ENCODE peak calls at places on chromosomes 3 and 15, in nine cellular contexts. J is right cardiac atrium, M is left ventricle myocardium inferior, T is stomach, Y is uterus, F is cardiac muscle cell, D is A549, G is astrocyte, B is left lung. N is an unnamed sample. For H3K9me3, the result is how much of the 10 kb centered on the place peaks cover.

GRCh38 chr3:122183893-122184590 is 574 bp downstream of the CASR start:
- DNase-seq in T (no peak), Y (no peak), D (no peak), J (peak), G (no peak), F (peak), B (no peak), M (no peak), N (no peak)

GRCh38 chr15:101126618-101127502 is 125.0 kb downstream of the CHSY1 start:
- DNase-seq in F (no peak), T (no peak), J (peak), Y (no peak), G (peak), D (no peak), M (no peak), B (peak), N (no peak)

GRCh38 chr3:130386604-130387263 is 41.3 kb downstream of the COL6A5 start:
- DNase-seq in F (no peak), G (peak), T (no peak), B (no peak), Y (no peak), J (no peak), D (no peak), M (no peak), N (no peak)

GRCh38 chr3:143269741-143270140 is 150.2 kb downstream of the CHST2 start:
- DNase-seq in B (no peak), G (no peak), Y (no peak), T (no peak), F (no peak), M (no peak), D (no peak), J (no peak), N (no peak)

GRCh38 chr3:141458937-141459510 is 27.8 kb upstream of the RASA2 start:
- DNase-seq in Y (no peak), D (no peak), F (no peak), T (no peak), J (no peak), M (no peak), B (no peak), G (no peak), N (no peak)

GRCh38 chr3:148694116-148694515 is 3.6 kb upstream of the AGTR1 start:
- DNase-seq in T (no peak), Y (no peak), M (no peak), B (no peak), F (no peak), D (no peak), G (no peak), J (no peak), N (no peak)

GRCh38 chr3:44991326-44991725 is 15.3 kb downstream of the EXOSC7 start:
- DNase-seq in F (no peak), J (no peak), D (no peak), Y (no peak), T (no peak), M (no peak), B (no peak), G (no peak), N (no peak)

GRCh38 chr3:118055381-118055780 is 979.3 kb downstream of the IGSF11 start:
- DNase-seq in T (no peak), J (no peak), F (no peak), G (no peak), Y (no peak), M (no peak), B (no peak), D (no peak), N (no peak)

GRCh38 chr3:109851854-109852253 is 514.5 kb upstream of the DPPA4 start:
- DNase-seq in D (no peak), Y (no peak), T (no peak), F (no peak), B (no peak), M (no peak), G (no peak), J (no peak), N (no peak)

DNA sequence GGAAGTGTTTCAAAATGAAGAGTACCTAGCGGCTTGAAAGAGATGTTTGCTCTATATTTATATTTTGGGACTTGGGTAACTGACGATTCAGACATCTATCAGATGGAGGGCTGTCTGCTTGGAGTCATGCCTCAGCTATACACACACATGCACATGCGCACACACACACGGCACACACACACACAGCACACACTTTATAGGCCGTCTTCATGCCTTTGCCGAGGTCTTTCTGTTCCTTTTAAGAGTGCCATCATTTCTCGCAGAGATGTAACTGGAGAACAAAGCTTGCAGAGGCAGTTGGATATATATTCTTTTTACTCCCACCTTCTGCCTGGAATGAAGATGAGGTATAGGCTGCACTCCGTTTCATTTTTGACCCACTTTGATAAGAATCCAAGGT is 314.1 kb downstream of the PTPRG start:
- DNase-seq in F (no peak), Y (no peak), T (no peak), G (no peak), B (no peak), J (no peak), M (no peak), D (no peak), N (no peak)
- H3K9me3 ChIP-seq in F (under half), Y (under half), T (under half), G (under half), B (under half), J (under half), M (under half), D (under half), N (under half)

DNA sequence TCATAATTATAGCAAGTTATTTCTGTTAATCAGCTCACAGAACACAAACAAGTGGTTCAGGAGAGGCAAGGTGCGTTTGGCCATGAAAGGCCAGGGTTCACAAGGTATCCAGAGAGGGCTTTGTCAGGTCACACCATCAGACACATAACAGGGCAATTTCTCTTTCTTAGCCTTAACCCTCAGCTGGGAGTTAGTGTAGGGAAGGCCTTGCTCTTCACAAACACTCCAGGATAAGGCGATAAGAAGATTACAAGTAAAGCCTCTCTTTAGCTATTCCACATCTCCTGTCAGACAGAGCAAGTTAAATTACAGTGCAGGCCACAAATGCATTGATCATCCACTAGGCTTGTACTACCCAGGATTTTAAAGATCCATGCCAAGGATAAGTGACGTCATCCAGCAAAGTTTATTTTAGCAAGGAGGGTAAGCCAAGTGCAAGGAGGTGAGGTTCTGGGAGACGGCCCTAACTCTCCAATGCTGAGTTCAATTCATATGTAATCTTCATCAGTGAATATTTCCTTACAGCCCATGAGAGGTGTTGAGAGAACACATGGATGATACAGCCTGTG is 890.6 kb upstream of the NR2F2 start:
- DNase-seq in F (peak), B (no peak), M (no peak), Y (no peak), D (no peak), G (peak), J (no peak), T (no peak), N (no peak)
- H3K9me3 ChIP-seq in F (under half), B (under half), M (under half), Y (under half), D (under half), G (under half), J (under half), T (under half), N (under half)

DNA sequence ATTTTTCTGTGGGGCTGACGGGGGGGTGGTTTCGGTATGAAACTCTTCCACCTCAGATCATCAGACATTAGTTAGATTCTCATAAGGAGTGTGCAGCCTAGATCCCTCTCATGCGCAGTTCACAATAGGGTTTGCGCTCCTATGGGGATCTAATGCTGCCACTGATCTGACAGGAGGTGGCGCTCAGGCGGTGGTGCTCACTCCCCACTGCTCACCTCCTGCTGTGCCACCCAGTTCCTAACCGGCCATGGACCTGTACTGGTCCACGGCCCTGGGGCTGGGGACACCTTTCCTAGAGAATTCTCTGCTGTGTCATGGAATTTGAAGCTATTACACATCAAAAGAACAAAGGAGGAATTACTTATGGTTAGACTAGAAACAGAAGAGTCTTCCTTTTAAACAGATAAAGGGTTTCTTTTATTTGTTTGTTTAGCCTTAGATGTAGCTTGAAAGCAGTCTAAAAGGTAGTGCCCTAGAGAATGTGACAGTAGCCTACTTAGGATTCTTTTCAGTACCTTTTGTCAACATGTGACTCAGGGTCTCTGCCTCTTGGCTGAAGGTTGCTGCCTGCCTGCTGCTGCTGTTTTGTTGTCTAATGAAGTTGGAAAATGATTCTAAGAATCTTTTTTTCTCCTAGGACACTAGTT is 50.2 kb downstream of the PAK2 start:
- DNase-seq in D (peak), T (no peak), G (no peak), J (no peak), Y (no peak), F (no peak), M (no peak), B (no peak), N (no peak)
- H3K9me3 ChIP-seq in D (under half), T (under half), G (under half), J (under half), Y (under half), F (under half), M (under half), B (under half), N (under half)

DNA sequence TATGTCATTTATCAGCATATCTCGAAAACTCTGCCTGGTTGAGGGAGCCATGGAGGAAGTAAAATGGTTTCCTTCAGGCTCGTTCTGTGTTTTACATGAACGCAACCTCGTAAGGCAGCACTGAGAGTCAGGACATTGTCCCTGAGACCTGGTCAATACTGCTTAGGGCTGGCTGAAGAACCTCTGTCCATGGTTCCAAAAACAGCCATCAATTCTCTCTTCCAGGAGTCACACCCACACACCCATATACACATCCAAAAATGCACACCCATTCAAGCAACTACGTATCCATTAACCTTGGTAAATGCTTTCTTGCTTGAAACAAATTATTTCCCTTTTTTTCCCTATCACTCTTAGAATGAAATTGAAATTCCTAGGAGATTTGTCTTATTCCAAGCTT is 91.0 kb upstream of the CHL1 start:
- DNase-seq in F (peak), Y (no peak), D (no peak), J (no peak), M (no peak), G (no peak), B (no peak), T (no peak), N (no peak)
- H3K9me3 ChIP-seq in F (under half), Y (under half), D (under half), J (under half), M (under half), G (under half), B (under half), T (under half), N (under half)

GRCh38 chr3:177729939-177730700 is 532.8 kb upstream of the TBL1XR1 start:
- DNase-seq in J (peak), B (no peak), M (peak), F (no peak), Y (peak), T (no peak), G (peak), D (no peak), N (no peak)

GRCh38 chr3:177735441-177735840 is 538.2 kb upstream of the TBL1XR1 start:
- DNase-seq in B (no peak), Y (no peak), M (no peak), G (no peak), D (no peak), J (no peak), T (no peak), F (no peak), N (no peak)

GRCh38 chr3:177731644-177732268 is 534.5 kb upstream of the TBL1XR1 start:
- DNase-seq in G (peak), J (no peak), T (no peak), Y (no peak), D (no peak), F (no peak), B (no peak), M (no peak), N (no peak)

GRCh38 chr3:177733936-177734335 is 536.7 kb upstream of the TBL1XR1 start:
- DNase-seq in G (no peak), M (no peak), Y (no peak), T (no peak), F (no peak), J (no peak), B (no peak), D (no peak), N (no peak)

DNA sequence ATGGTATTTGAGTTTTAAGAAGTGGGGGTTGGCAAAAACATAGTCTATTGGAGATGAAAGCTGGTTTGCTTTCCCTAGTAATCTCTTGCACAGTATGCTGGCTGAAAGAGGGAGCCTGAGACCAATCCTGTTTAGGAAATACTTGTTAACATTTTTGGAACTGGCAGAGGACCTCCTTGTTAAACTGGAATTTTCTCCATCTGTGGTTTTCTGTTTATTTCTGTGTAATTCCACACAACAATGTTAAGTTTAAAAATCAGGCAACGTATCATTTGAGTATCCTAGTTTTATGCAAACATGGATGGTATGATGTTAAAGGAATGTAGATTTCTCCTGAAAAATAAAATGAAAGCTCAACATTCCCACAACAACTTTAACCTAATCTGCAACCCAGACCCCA is 536.0 kb upstream of the TBL1XR1 start:
- DNase-seq in M (no peak), Y (no peak), G (no peak), J (no peak), B (no peak), T (no peak), F (no peak), D (no peak), N (no peak)
- H3K9me3 ChIP-seq in M (under half), Y (under half), G (under half), J (under half), B (under half), T (under half), F (under half), D (under half), N (under half)

GRCh38 chr3:7821858-7822257 is 679.8 kb upstream of the LMCD1 start:
- DNase-seq in J (no peak), D (no peak), B (no peak), M (no peak), Y (no peak), F (no peak), T (no peak), G (no peak), N (no peak)
- H3K9me3 ChIP-seq in J (under half), D (under half), B (under half), M (half or more), Y (under half), F (under half), T (under half), G (under half), N (under half)

DNA sequence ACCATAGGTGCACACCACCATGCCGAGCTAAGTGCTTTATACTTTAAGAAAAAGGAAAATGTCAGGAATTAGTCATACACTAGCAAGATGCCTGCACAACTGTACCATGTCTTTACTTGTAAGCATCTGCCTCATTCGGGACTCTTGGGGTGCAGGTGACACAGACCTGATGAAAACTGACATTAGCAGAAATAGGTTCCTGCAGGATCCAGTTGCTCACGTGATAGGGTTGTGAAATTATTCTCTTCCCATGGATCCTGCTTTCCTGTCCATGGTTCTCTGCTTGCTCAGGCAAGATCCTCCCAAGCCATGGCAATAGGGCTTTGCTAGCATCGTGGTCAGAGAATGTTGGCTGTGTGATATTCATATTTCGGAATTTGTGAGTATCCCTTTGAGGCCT is 10.2 kb upstream of the LHFPL4 start:
- DNase-seq in M (no peak), F (no peak), Y (no peak), B (no peak), J (no peak), G (no peak), T (no peak), D (no peak), N (no peak)
- H3K9me3 ChIP-seq in M (under half), F (under half), Y (under half), B (under half), J (under half), G (under half), T (under half), D (under half), N (under half)

GRCh38 chr3:98110191-98110908 is 20.2 kb upstream of the OR5H1 start:
- DNase-seq in M (no peak), D (no peak), Y (no peak), J (no peak), T (no peak), B (no peak), F (no peak), G (no peak), N (no peak)

GRCh38 chr3:98109789-98110188 is 20.7 kb upstream of the OR5H1 start:
- DNase-seq in G (no peak), B (no peak), F (no peak), J (no peak), D (no peak), Y (no peak), M (no peak), T (no peak), N (no peak)

GRCh38 chr3:98115717-98116116 is 14.8 kb upstream of the OR5H1 start:
- DNase-seq in F (no peak), M (no peak), G (no peak), T (no peak), B (no peak), Y (no peak), D (no peak), J (no peak), N (no peak)

GRCh38 chr3:98114264-98114663 is 16.3 kb upstream of the OR5H1 start:
- DNase-seq in M (no peak), B (no peak), J (no peak), T (no peak), F (no peak), D (peak), Y (no peak), G (no peak), N (no peak)
- H3K9me3 ChIP-seq in M (half or more), B (under half), J (under half), T (under half), F (under half), D (under half), Y (under half), G (under half), N (under half)

N was measured in T-helper 17 cell.